ENCODE peak calls at places on chromosomes 12 and 14, in eight cellular contexts. C, R, K, O, L, P, H and D are unnamed samples.

GRCh38 chr14:42322486-42323284 is 716.0 kb downstream of the LRFN5 start:
- DNase-seq in O (no peak), K (no peak), C (no peak), R (no peak), P (no peak), L (no peak), H (no peak), D (no peak)

GRCh38 chr14:56587701-56588100 is 8.1 kb downstream of the TMEM260 start:
- DNase-seq in P (no peak), C (no peak), O (no peak), R (no peak), K (no peak), L (no peak), H (no peak), D (no peak)

GRCh38 chr12:14426792-14427191 is 61.3 kb downstream of the ATF7IP start:
- DNase-seq in K (no peak), L (no peak), O (no peak), H (no peak), P (no peak), R (no peak), C (no peak), D (no peak)

GRCh38 chr14:101588990-101589389 is 27.7 kb downstream of the DIO3 start:
- DNase-seq in O (no peak), P (peak), C (no peak), K (peak), R (no peak), H (peak), L (no peak), D (no peak)

GRCh38 chr14:35875296-35875695 is 49.2 kb downstream of the BRMS1L start:
- DNase-seq in C (peak), P (no peak), O (no peak), K (no peak), R (no peak), L (no peak), H (no peak), D (no peak)

GRCh38 chr12:120062976-120063579 is 53.5 kb downstream of the RAB35 start:
- DNase-seq in C (no peak), O (no peak), P (no peak), H (no peak), R (no peak), L (no peak), K (no peak), D (no peak)

GRCh38 chr12:50597200-50598195 is 92.7 kb downstream of the DIP2B start:
- DNase-seq in P (peak), K (peak), R (no peak), C (peak), O (no peak), L (no peak), H (no peak), D (peak)

GRCh38 chr12:1806301-1807106 is 13.9 kb upstream of the LRTM2 start:
- DNase-seq in R (peak), C (peak), P (peak), L (no peak), O (no peak), H (peak), K (no peak), D (peak)

GRCh38 chr12:57771271-57771872 is 533 bp downstream of the METTL1 start:
- DNase-seq in H (peak), P (peak), R (peak), K (peak), L (peak), C (peak), O (peak), D (peak)

GRCh38 chr14:99608591-99608990 is 4.6 kb upstream of the CCDC85C start:
- DNase-seq in P (no peak), H (no peak), O (no peak), K (no peak), C (no peak), L (no peak), R (no peak), D (no peak)

GRCh38 chr14:99606359-99606758 is 2.4 kb upstream of the CCDC85C start:
- DNase-seq in H (no peak), P (no peak), R (no peak), C (no peak), L (no peak), O (no peak), K (no peak), D (no peak)

GRCh38 chr14:99612065-99612736 is 8.2 kb upstream of the CCDC85C start:
- DNase-seq in K (no peak), O (no peak), R (no peak), L (no peak), P (no peak), C (no peak), H (no peak), D (no peak)

GRCh38 chr14:99611639-99612038 is 7.6 kb upstream of the CCDC85C start:
- DNase-seq in H (no peak), C (no peak), L (no peak), R (no peak), P (no peak), K (no peak), O (no peak), D (no peak)

GRCh38 chr14:99609245-99610117 is 5.5 kb upstream of the CCDC85C start:
- DNase-seq in O (no peak), K (peak), R (no peak), L (no peak), P (no peak), H (no peak), C (peak), D (no peak)
- TF ChIP-seq CTCF in O (peak), K (no peak), R (peak), L (peak), P (peak), H (no peak), C (no peak), D (no peak)

GRCh38 chr12:55730447-55730820 is 1.6 kb upstream of the CD63 start:
- DNase-seq in K (no peak), L (no peak), O (no peak), H (no peak), R (no peak), P (no peak), C (no peak), D (no peak)
- H3K4me3 ChIP-seq in K (peak), L (peak), O (peak), H (no peak), R (peak), P (peak), C (peak), D (peak)

GRCh38 chr12:116672842-116673516 is 64.9 kb downstream of the SPRING1 start:
- DNase-seq in C (no peak), K (no peak), P (no peak), H (no peak), L (no peak), O (no peak), R (peak), D (no peak)

GRCh38 chr12:116674643-116675183 is 63.2 kb downstream of the SPRING1 start:
- DNase-seq in C (no peak), K (no peak), O (no peak), R (no peak), H (no peak), L (no peak), P (no peak), D (peak)

GRCh38 chr12:116672010-116672409 is 65.9 kb downstream of the SPRING1 start:
- DNase-seq in R (no peak), O (no peak), H (no peak), L (no peak), K (no peak), P (no peak), C (no peak), D (no peak)

GRCh38 chr12:116675339-116676107 is 62.3 kb downstream of the SPRING1 start:
- DNase-seq in L (no peak), O (no peak), K (peak), H (no peak), C (no peak), P (no peak), R (peak), D (no peak)

GRCh38 chr12:116673713-116674112 is 64.2 kb downstream of the SPRING1 start:
- DNase-seq in K (no peak), O (no peak), P (no peak), C (no peak), L (no peak), H (no peak), R (peak), D (no peak)
- TF ChIP-seq CTCF in K (no peak), O (no peak), P (no peak), C (no peak), L (no peak), H (no peak), R (peak), D (no peak)

DNA sequence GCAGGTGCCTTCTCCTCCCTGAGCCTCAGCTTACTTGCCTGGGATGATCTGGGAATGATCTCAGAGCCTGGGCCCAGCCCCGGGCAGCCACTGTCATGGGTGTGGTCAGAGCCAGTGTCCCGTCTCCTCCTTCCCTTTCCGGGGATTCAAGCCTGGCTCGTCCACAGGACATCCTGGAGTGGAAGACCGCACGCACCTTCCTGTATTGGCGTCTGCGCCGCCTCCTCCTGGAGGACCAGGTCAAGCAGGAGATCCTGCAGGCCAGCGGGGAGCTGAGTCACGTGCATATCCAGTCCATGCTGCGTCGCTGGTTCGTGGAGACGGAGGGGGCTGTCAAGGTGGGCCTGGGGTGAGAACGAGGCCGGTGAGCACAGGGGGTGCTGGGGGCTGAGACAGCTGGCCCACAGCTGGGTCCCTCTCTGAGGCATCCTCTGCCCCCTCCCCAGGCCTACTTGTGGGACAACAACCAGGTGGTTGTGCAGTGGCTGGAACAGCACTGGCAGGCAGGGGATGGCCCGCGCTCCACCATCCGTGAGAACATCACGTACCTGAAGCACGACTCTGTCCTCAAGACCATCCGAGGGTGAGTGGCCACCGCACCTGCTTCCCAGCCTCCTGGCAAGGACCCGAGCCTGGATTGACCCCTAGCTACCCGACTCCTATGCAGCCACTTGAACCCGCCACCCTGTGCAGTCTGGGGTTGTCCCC is 44.0 kb downstream of the FOXN4 start:
- DNase-seq in O (no peak), P (no peak), L (no peak), R (no peak), C (no peak), H (peak), K (peak), D (no peak)
- H3K4me3 ChIP-seq in O (no peak), P (no peak), L (no peak), R (no peak), C (no peak), H (no peak), K (no peak), D (no peak)

GRCh38 chr12:49089831-49090773 is 4.5 kb downstream of the DHH start:
- DNase-seq in H (peak), R (peak), L (no peak), K (peak), O (no peak), C (peak), P (peak), D (peak)
- TF ChIP-seq CTCF in H (no peak), R (peak), L (peak), K (no peak), O (no peak), C (peak), P (peak), D (peak)

GRCh38 chr12:6279631-6280030 is 30.9 kb upstream of the PLEKHG6 start:
- DNase-seq in L (no peak), K (no peak), P (no peak), C (no peak), O (no peak), R (peak), H (no peak), D (no peak)

GRCh38 chr12:6280053-6280469 is 30.4 kb upstream of the PLEKHG6 start:
- DNase-seq in C (peak), R (peak), K (peak), L (peak), P (peak), H (no peak), O (peak), D (peak)

GRCh38 chr12:6278439-6279255 is 31.8 kb upstream of the PLEKHG6 start:
- DNase-seq in C (peak), K (peak), P (peak), O (peak), R (peak), H (peak), L (no peak), D (peak)

GRCh38 chr12:6277982-6278438 is 32.5 kb upstream of the PLEKHG6 start:
- DNase-seq in R (peak), K (peak), H (no peak), C (no peak), L (no peak), O (peak), P (no peak), D (no peak)

DNA sequence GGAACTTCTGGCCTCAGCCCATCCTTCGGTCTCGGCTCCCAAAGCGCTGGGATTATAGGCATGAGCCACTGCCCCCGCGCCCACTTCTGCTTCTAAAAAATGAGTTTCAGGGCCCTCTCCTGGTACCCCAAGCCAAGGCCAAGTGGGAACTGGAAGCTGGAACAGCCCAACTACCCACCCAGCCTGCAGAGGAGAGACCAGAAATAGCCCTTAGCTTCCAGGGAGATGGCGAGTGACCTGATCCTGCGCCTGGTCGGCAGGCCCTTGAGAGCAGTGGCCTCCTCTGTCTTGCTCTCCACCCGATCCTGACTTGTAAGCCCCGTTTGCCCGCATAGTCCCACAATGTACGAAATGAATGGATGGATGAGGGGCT is 31.2 kb upstream of the PLEKHG6 start:
- DNase-seq in O (no peak), K (no peak), H (no peak), C (no peak), R (peak), L (no peak), P (no peak), D (no peak)
- H3K4me3 ChIP-seq in O (no peak), K (no peak), H (no peak), C (no peak), R (peak), L (no peak), P (no peak), D (no peak)

GRCh38 chr14:51805541-51805940 is 54.9 kb upstream of the GNG2 start:
- DNase-seq in R (no peak), O (no peak), H (no peak), C (no peak), K (no peak), P (no peak), L (no peak), D (no peak)
- TF ChIP-seq CTCF in R (no peak), O (no peak), H (no peak), C (peak), K (no peak), P (no peak), L (no peak), D (no peak)